ENCODE peak calls at places on chromosome 12, in seven cellular contexts. Z, Q, N, H, M, Y and K are unnamed samples.

GRCh38 chr12:32454075-32454474 is 54.7 kb downstream of the FGD4 start:
- DNase-seq in Z (no peak), Q (peak), N (peak), H (no peak), M (no peak), Y (no peak), K (no peak)

GRCh38 chr12:123958876-123959275 is 13.8 kb downstream of the CCDC92 start:
- DNase-seq in Z (no peak), Q (no peak), N (no peak), H (no peak), M (no peak), Y (no peak), K (no peak)

GRCh38 chr12:19382111-19382526 is 57.2 kb upstream of the AEBP2 start:
- DNase-seq in Z (peak), Q (peak), N (no peak), H (peak), M (no peak), Y (no peak), K (no peak)

GRCh38 chr12:118160536-118160935 is 24.6 kb downstream of the PEBP1 start:
- DNase-seq in Z (no peak), Q (no peak), N (no peak), H (no peak), M (no peak), Y (no peak), K (no peak)

GRCh38 chr12:22046968-22047390 is 961 bp downstream of the CMAS start:
- DNase-seq in Z (no peak), Q (no peak), N (no peak), H (no peak), M (no peak), Y (no peak), K (no peak)

GRCh38 chr12:98352218-98352811 is 163.1 kb upstream of the TMPO start:
- DNase-seq in Z (no peak), Q (peak), N (peak), H (peak), M (no peak), Y (no peak), K (no peak)

GRCh38 chr12:684416-684815 is 21.2 kb upstream of the NINJ2 start:
- DNase-seq in Z (no peak), Q (no peak), N (no peak), H (no peak), M (no peak), Y (no peak), K (no peak)

GRCh38 chr12:98332626-98333025 is 182.8 kb upstream of the TMPO start:
- DNase-seq in Z (peak), Q (no peak), N (no peak), H (no peak), M (no peak), Y (no peak), K (peak)

DNA sequence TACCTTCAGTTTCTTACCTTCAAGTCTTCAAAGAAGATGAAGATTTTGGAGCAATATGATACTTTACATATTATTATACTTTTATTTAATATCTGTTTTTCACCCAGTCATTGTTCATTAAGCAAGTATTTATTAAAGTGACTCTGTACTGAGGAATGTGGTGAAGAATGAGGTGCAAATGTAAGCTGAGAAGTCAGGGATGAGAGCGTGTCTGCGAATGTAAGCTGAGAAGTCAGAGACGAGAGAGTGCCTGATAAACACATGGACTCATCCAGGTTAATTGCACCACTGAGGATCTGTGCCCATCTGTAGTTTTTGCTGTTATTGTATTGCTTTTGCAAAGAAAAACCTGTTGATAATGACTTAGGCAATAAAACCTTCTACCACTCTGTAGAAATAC is 211.9 kb upstream of the FAR2 start:
- DNase-seq in Z (no peak), Q (no peak), N (no peak), H (no peak), M (no peak), Y (no peak), K (no peak)
- TF ChIP-seq JUND in Z (no peak), Q (no peak), N (no peak), H (no peak), M (no peak), Y (no peak), K (no peak)

GRCh38 chr12:6627598-6627997 is 8.2 kb downstream of the LPAR5 start:
- DNase-seq in Z (no peak), Q (no peak), N (no peak), H (no peak), M (no peak), Y (peak), K (no peak)
- TF ChIP-seq JUND in Z (no peak), Q (no peak), N (no peak), H (no peak), M (no peak), Y (no peak), K (no peak)

DNA sequence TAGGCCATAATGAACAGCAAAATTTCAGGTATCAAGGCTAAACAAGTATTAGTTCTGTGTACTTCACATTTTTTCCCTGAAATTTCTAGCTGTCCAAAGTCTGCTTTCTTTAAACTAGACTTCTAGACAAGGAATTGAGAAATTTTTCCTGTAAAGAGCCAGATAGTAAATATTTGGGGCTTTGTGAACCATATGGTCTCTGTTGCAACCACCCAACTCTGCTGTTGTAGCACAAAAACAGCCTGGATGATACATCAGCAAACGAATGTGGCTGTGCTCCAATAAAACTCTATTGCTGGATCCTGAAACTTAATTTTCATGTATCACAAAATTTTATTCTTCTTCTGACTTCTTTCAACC is 95.9 kb upstream of the SLC38A4 start:
- DNase-seq in Z (no peak), Q (no peak), N (no peak), H (peak), M (no peak), Y (no peak), K (no peak)
- TF ChIP-seq JUND in Z (no peak), Q (no peak), N (no peak), H (no peak), M (no peak), Y (no peak), K (no peak)

DNA sequence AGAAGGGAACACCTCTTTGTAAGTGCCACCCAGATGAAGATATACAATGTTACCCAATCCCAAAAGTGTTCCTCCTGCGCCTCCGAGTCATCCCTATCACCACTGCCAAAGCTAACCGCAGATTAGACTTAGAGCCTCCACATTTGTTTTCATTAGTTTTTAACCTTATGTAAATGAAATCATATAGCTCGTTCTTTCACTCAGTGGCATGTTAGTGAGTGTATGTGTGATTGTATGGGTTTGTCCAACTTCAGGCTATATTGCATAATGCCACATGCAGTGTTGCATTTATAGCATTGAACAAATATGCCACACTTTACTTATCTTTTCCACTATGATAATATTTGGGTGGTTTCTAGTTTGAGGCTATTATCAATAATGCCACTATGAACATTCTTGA is 18.0 kb downstream of the MAP1LC3B2 start:
- DNase-seq in Z (no peak), Q (no peak), N (no peak), H (no peak), M (no peak), Y (no peak), K (no peak)
- TF ChIP-seq JUND in Z (no peak), Q (no peak), N (no peak), H (no peak), M (no peak), Y (no peak), K (no peak)

GRCh38 chr12:64730585-64730964 is 28.6 kb downstream of the GNS start:
- DNase-seq in Z (no peak), Q (no peak), N (no peak), H (no peak), M (peak), Y (no peak), K (no peak)
- TF ChIP-seq JUND in Z (no peak), Q (no peak), N (no peak), H (no peak), M (peak), Y (no peak), K (no peak)

DNA sequence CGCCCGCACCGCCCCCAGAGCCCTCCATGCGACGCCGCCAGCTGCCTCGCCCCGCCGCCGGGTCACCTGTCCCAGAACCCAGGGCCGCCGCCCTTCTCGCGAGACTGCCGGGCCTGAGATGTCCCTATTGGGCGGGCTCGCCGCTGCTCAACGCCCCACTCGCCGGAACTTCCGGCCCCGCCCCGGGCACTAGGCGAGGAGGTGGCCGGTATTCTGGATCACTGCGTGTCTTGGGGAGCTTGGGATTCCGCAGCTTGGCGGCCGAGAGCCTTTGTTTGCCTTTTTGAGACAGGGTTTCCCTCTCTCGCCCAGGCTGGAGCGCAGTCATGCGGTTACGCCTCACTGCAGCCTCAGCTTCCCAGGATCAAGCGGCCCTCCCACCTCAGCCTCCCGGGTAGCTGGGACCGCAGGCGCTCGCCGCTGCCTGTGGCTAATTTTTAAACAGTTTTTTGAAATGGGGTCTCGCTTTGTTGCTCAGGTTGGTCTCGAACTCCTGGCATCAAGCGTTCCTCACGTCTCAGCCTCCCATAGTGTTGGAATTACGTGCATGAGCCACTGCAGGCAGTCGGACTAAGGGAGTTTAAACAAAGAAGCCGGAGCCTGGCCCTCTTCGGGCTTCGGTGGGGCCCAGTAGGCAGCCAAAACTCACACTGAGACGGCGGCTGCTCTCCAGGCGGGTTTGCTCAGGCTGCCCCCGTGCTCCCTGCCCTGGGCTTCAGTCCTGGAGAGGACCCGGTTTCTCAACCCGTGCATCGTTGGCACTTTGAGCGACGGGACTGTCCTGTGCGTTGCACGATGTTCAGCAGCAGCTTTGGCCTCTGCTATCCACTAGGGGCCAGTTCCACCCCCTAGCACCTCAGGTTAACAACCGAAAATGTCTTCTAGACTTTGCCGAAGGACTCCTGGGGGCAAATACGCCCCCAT is at the start of gene SLC15A4:
- DNase-seq in Z (no peak), Q (peak), N (peak), H (peak), M (peak), Y (peak), K (peak)
- TF ChIP-seq JUND in Z (no peak), Q (no peak), N (no peak), H (no peak), M (no peak), Y (no peak), K (no peak)

DNA sequence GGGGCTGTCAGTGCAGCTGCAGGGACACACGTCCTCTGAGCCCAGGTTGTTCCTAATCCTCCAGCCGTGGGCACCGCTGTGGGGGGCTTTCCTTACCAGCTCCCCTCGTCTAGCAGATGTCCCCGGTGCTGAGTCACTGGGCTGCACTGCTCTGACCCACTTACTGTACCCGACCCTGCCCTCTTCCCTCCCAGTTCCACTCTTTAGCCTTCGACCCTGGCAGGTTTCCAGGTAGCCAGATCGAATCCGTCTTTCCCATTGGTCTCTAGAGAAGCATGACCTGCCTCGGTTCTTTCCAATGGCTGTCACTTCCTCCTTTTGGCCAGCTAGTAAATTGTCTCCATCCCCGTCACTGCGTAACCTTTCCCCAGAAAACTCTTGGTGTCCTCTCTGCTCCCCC is 48.4 kb downstream of the ELK3 start:
- DNase-seq in Z (no peak), Q (no peak), N (no peak), H (no peak), M (no peak), Y (peak), K (no peak)
- TF ChIP-seq JUND in Z (no peak), Q (no peak), N (no peak), H (no peak), M (no peak), Y (no peak), K (no peak)

GRCh38 chr12:132398386-132398991 is 69.1 kb upstream of the GALNT9 start:
- DNase-seq in Z (no peak), Q (no peak), N (no peak), H (no peak), M (no peak), Y (no peak), K (no peak)
- TF ChIP-seq JUND in Z (no peak), Q (no peak), N (no peak), H (no peak), M (no peak), Y (no peak), K (no peak)

GRCh38 chr12:62597253-62597652 is 130.6 kb downstream of the MON2 start:
- DNase-seq in Z (no peak), Q (no peak), N (no peak), H (no peak), M (no peak), Y (no peak), K (no peak)
- TF ChIP-seq JUND in Z (no peak), Q (no peak), N (no peak), H (no peak), M (no peak), Y (no peak), K (no peak)

GRCh38 chr12:67705394-67706370 is 57.1 kb downstream of the DYRK2 start:
- DNase-seq in Z (no peak), Q (no peak), N (no peak), H (no peak), M (peak), Y (no peak), K (no peak)

GRCh38 chr12:67709367-67709954 is 60.9 kb downstream of the DYRK2 start:
- DNase-seq in Z (no peak), Q (no peak), N (no peak), H (no peak), M (no peak), Y (no peak), K (no peak)

GRCh38 chr12:67714648-67715047 is 66.1 kb downstream of the DYRK2 start:
- DNase-seq in Z (no peak), Q (no peak), N (no peak), H (no peak), M (no peak), Y (no peak), K (no peak)

GRCh38 chr12:67710582-67710981 is 62.0 kb downstream of the DYRK2 start:
- DNase-seq in Z (peak), Q (no peak), N (no peak), H (peak), M (no peak), Y (no peak), K (no peak)
- TF ChIP-seq JUND in Z (peak), Q (no peak), N (no peak), H (peak), M (no peak), Y (no peak), K (no peak)